ENCODE peak calls at places on chromosome 21, in seven cellular contexts. T is dorsolateral prefrontal cortex, K is NCI-H1092 treated with DMSO at 0.1 percent for 48 hours, W is NCI-H345, F is AG08395, H is H4, J is KBM-7. Z is an unnamed sample.

GRCh38 chr21:33543505-33544129 is 779 bp downstream of the SON start:
- DNase-seq in T (no peak), K (peak), W (no peak), F (peak), H (peak), J (peak), Z (no peak)

GRCh38 chr21:16058896-16059295 is 329.1 kb downstream of the USP25 start:
- DNase-seq in T (no peak), K (no peak), W (no peak), F (peak), H (no peak), J (no peak), Z (no peak)

GRCh38 chr21:33254766-33255165 is 11.4 kb upstream of the IL10RB start:
- DNase-seq in T (no peak), K (no peak), W (no peak), F (no peak), H (no peak), J (no peak), Z (no peak)

GRCh38 chr21:39888848-39889247 is 21.6 kb downstream of the PCP4 start:
- DNase-seq in T (no peak), K (no peak), W (no peak), F (no peak), H (no peak), J (no peak), Z (no peak)

GRCh38 chr21:43881283-43881682 is 16.3 kb downstream of the AGPAT3 start:
- DNase-seq in T (no peak), K (no peak), W (no peak), F (no peak), H (no peak), J (no peak), Z (no peak)

GRCh38 chr21:44903689-44904088 is 17.0 kb downstream of the ITGB2 start:
- DNase-seq in T (no peak), K (no peak), W (no peak), F (no peak), H (no peak), J (no peak), Z (no peak)

GRCh38 chr21:45161039-45161945 is 86.9 kb downstream of the ADARB1 start:
- DNase-seq in T (no peak), K (no peak), W (no peak), F (no peak), H (no peak), J (no peak), Z (no peak)

GRCh38 chr21:38716942-38717341 is 88.8 kb upstream of the ETS2 start:
- DNase-seq in T (no peak), K (no peak), W (no peak), F (peak), H (no peak), J (no peak), Z (peak)

GRCh38 chr21:26965567-26966359 is 1.1 kb downstream of the ADAMTS5 start:
- DNase-seq in T (no peak), K (no peak), W (no peak), F (peak), H (no peak), J (no peak), Z (no peak)

GRCh38 chr21:32214654-32215305 is 64.1 kb downstream of the MIS18A start:
- DNase-seq in T (no peak), K (no peak), W (no peak), F (no peak), H (no peak), J (no peak), Z (no peak)

GRCh38 chr21:34536820-34537219 is 24.8 kb upstream of the KCNE1 start:
- DNase-seq in T (no peak), K (no peak), W (no peak), F (peak), H (no peak), J (no peak), Z (no peak)

GRCh38 chr21:35349378-35350080 is 300.4 kb upstream of the RUNX1 start:
- DNase-seq in T (no peak), K (no peak), W (no peak), F (peak), H (no peak), J (no peak), Z (peak)

GRCh38 chr21:45127937-45128336 is 53.6 kb downstream of the ADARB1 start:
- DNase-seq in T (no peak), K (no peak), W (no peak), F (no peak), H (no peak), J (no peak), Z (no peak)

GRCh38 chr21:34992736-34993135 is 56.4 kb downstream of the RUNX1 start:
- DNase-seq in T (no peak), K (no peak), W (no peak), F (peak), H (no peak), J (no peak), Z (peak)

GRCh38 chr21:31158789-31159581 is 120.7 kb upstream of the KRTAP19-8 start:
- DNase-seq in T (no peak), K (no peak), W (no peak), F (no peak), H (no peak), J (peak), Z (no peak)

GRCh38 chr21:31731112-31731801 is 661 bp downstream of the SCAF4 start:
- DNase-seq in T (no peak), K (peak), W (peak), F (peak), H (no peak), J (no peak), Z (no peak)

GRCh38 chr21:14073615-14074014 is 137.1 kb downstream of the LIPI start:
- DNase-seq in T (no peak), K (no peak), W (no peak), F (no peak), H (no peak), J (no peak), Z (no peak)